ENCODE peak calls at places on chromosomes 4 and X, in five cellular contexts. W is nucleus accumbens; M is activated CD8-positive, alpha-beta memory T cell treated with anti-CD3 and anti-CD28 coated beads, Interleukin-2, amount 10 ng/mL, durations not matched to agents 7 days and 5 days; D is NCI-H460; A is HTR-8/SVneo. F is an unnamed sample.

GRCh38 chrX:1686642-1687041 is 71.8 kb downstream of the ASMT start:
- DNase-seq in W (no peak), M (no peak), D (no peak), A (peak; percentile 50), F (no peak)

GRCh38 chr4:17447675-17448298 is 64.1 kb downstream of the QDPR start:
- DNase-seq in W (no peak), M (peak; percentile 70), D (peak; percentile 60), A (peak; percentile 63), F (peak; percentile 11)

GRCh38 chrX:102546818-102547493 is 30.4 kb upstream of the TMSB15A start:
- DNase-seq in W (no peak), M (peak; percentile 43), D (no peak), A (no peak), F (no peak)

GRCh38 chr4:101862595-101862994 is 72.1 kb downstream of the BANK1 start:
- DNase-seq in W (no peak), M (no peak), D (no peak), A (no peak), F (no peak)

GRCh38 chr4:73944061-73944875 is 37.6 kb downstream of the PF4 start:
- DNase-seq in W (no peak), M (no peak), D (no peak), A (no peak), F (no peak)

GRCh38 chrX:130529531-130529930 is 127.7 kb downstream of the RBMX2 start:
- DNase-seq in W (no peak), M (no peak), D (no peak), A (no peak), F (no peak)

GRCh38 chrX:123274796-123275195 is 90.7 kb downstream of the GRIA3 start:
- DNase-seq in W (no peak), M (no peak), D (no peak), A (no peak), F (no peak)

GRCh38 chrX:46803140-46803539 is 33.7 kb upstream of the RP2 start:
- DNase-seq in W (no peak), M (no peak), D (peak; percentile 17), A (no peak), F (no peak)

GRCh38 chr4:10013722-10014121 is 7.6 kb downstream of the SLC2A9 start:
- DNase-seq in W (no peak), M (peak; percentile 66), D (peak; percentile 32), A (no peak), F (no peak)

GRCh38 chr4:169618286-169618685 is 2.1 kb upstream of the CLCN3 start:
- DNase-seq in W (no peak), M (no peak), D (no peak), A (peak; percentile 20), F (no peak)

GRCh38 chr4:157005193-157005592 is 33.6 kb upstream of the PDGFC start:
- DNase-seq in W (no peak), M (no peak), D (no peak), A (no peak), F (no peak)

GRCh38 chrX:40062525-40063193 is 35.1 kb downstream of the BCOR start:
- DNase-seq in W (no peak), M (no peak), D (no peak), A (no peak), F (no peak)

GRCh38 chr4:69576251-69576877 is 63.1 kb downstream of the UGT2A2 start:
- DNase-seq in W (no peak), M (no peak), D (no peak), A (no peak), F (no peak)

GRCh38 chrX:110204986-110205385 is 112.9 kb downstream of the AMMECR1 start:
- DNase-seq in W (no peak), M (no peak), D (no peak), A (no peak), F (no peak)

GRCh38 chr4:170446782-170447181 is 357.0 kb upstream of the AADAT start:
- DNase-seq in W (no peak), M (no peak), D (no peak), A (no peak), F (no peak)

GRCh38 chr4:168409089-168409801 is 71.0 kb downstream of the DDX60L start:
- DNase-seq in W (no peak), M (no peak), D (no peak), A (no peak), F (no peak)

GRCh38 chrX:73850124-73851013 is 287.4 kb downstream of the CHIC1 start:
- DNase-seq in W (no peak), M (no peak), D (peak; percentile 12), A (peak; percentile 37), F (no peak)

GRCh38 chr4:113901994-113902787 is 77.3 kb downstream of the ARSJ start:
- DNase-seq in W (no peak), M (peak; percentile 57), D (no peak), A (no peak), F (peak; percentile 19)

GRCh38 chr4:161762796-161763195 is 401.0 kb downstream of the FSTL5 start:
- DNase-seq in W (no peak), M (no peak), D (no peak), A (peak; percentile 9), F (no peak)

GRCh38 chrX:72540318-72540717 is 32.3 kb downstream of the HDAC8 start:
- DNase-seq in W (no peak), M (no peak), D (peak; percentile 23), A (peak; percentile 28), F (no peak)

GRCh38 chr4:159018062-159018629 is 84.7 kb upstream of the RAPGEF2 start:
- DNase-seq in W (no peak), M (no peak), D (no peak), A (no peak), F (no peak)

GRCh38 chrX:29581223-29581622 is 634.1 kb upstream of the MAGEB2 start:
- DNase-seq in W (no peak), M (no peak), D (no peak), A (no peak), F (no peak)

GRCh38 chrX:13078739-13079444 is 34.5 kb upstream of the FAM9C start:
- DNase-seq in W (no peak), M (no peak), D (no peak), A (no peak), F (no peak)

GRCh38 chr4:88738714-88739366 is 41.2 kb upstream of the NAP1L5 start:
- DNase-seq in W (no peak), M (no peak), D (no peak), A (no peak), F (no peak)